ENCODE peak calls at places on chromosomes 5 and 9, in four cellular contexts. L is SK-N-SH; X is stimulated activated CD8-positive, alpha-beta memory T cell treated with anti-CD3 and anti-CD28 coated beads, Interleukin-15, amount 100 ng/mL, for 4 hours; B is transverse colon. F is an unnamed sample.

GRCh38 chr5:57366744-57367143 is 115.9 kb downstream of the ACTBL2 start:
- DNase-seq in X (no peak), L (no peak), B (no peak), F (no peak)

GRCh38 chr5:66633754-66634153 is 37.6 kb downstream of the MAST4 start:
- DNase-seq in B (no peak), X (no peak), L (no peak), F (no peak)

GRCh38 chr5:103840600-103840999 is 278.0 kb upstream of the NUDT12 start:
- DNase-seq in B (no peak), X (no peak), L (no peak), F (no peak)

GRCh38 chr9:107593224-107593870 is 103.8 kb upstream of the KLF4 start:
- DNase-seq in L (no peak), X (no peak), B (no peak), F (no peak)

GRCh38 chr9:138118601-138119071 is 241.1 kb downstream of the CACNA1B start:
- DNase-seq in X (no peak), B (no peak), L (no peak), F (no peak)

GRCh38 chr9:138066049-138066448 is 188.5 kb downstream of the CACNA1B start:
- DNase-seq in B (no peak), L (no peak), X (no peak), F (no peak)

GRCh38 chr5:132467292-132467984 is 23.1 kb downstream of the IRF1 start:
- DNase-seq in L (no peak), B (peak; percentile 39), X (no peak), F (no peak)

GRCh38 chr5:157748740-157749461 is 5.4 kb downstream of the LSM11 start:
- DNase-seq in L (no peak), B (no peak), X (no peak), F (peak; percentile 40)

GRCh38 chr9:100674419-100675122 is 96.7 kb downstream of the CAVIN4 start:
- DNase-seq in L (no peak), B (no peak), X (no peak), F (peak; percentile 55)

GRCh38 chr9:131727184-131727785 is 12.6 kb downstream of the RAPGEF1 start:
- DNase-seq in B (no peak), X (no peak), L (no peak), F (no peak)

GRCh38 chr9:87579761-87580626 is 82.3 kb downstream of the DAPK1 start:
- DNase-seq in L (no peak), B (no peak), X (no peak), F (no peak)

GRCh38 chr9:127921592-127922120 is 4.8 kb upstream of the ST6GALNAC4 start:
- DNase-seq in B (peak; percentile 82), L (peak; percentile 94), X (peak; percentile 45), F (peak; percentile 54)

GRCh38 chr5:3592298-3592697 is 3.3 kb upstream of the IRX1 start:
- DNase-seq in B (no peak), X (no peak), L (peak; percentile 24), F (no peak)

GRCh38 chr9:101840694-101841188 is 102.3 kb upstream of the GRIN3A start:
- DNase-seq in L (no peak), B (no peak), X (no peak), F (no peak)

GRCh38 chr5:159883522-159883950 is 32.7 kb upstream of the ADRA1B start:
- DNase-seq in B (no peak), X (no peak), L (no peak), F (peak; percentile 77)